ENCODE peak calls at places on chromosomes 2 and 18, in four cellular contexts. C is HepG2, Z is endothelial cell of umbilical vein, Y is keratinocyte. P is an unnamed sample.

GRCh38 chr2:75553961-75554539 is 6.7 kb downstream of the EVA1A start:
- DNase-seq in C (no peak), Z (no peak), Y (no peak), P (peak; percentile 40)

GRCh38 chr2:84302513-84303412 is 156.3 kb downstream of the SUCLG1 start:
- DNase-seq in C (peak; percentile 83), Z (peak; percentile 41), Y (no peak), P (peak; percentile 76)

GRCh38 chr2:32622570-32623310 is 5.1 kb upstream of the TTC27 start:
- DNase-seq in C (peak; percentile 22), Z (no peak), Y (no peak), P (no peak)

GRCh38 chr2:46873632-46874068 is 42.0 kb downstream of the MCFD2 start:
- DNase-seq in C (peak; percentile 42), Z (peak; percentile 94), Y (peak; percentile 58), P (peak; percentile 92)

GRCh38 chr2:173571021-173571821 is 216.5 kb downstream of the CDCA7 start:
- DNase-seq in C (peak; percentile 26), Z (peak; percentile 43), Y (no peak), P (peak; percentile 85)

GRCh38 chr2:98601532-98602132 is 6.7 kb downstream of the COA5 start:
- DNase-seq in C (peak; percentile 69), Z (peak; percentile 48), Y (no peak), P (peak; percentile 35)

GRCh38 chr2:109255594-109255993 is 126.6 kb downstream of the SH3RF3 start:
- DNase-seq in C (no peak), Z (no peak), Y (no peak), P (no peak)

GRCh38 chr2:71504611-71505010 is 51.2 kb downstream of the DYSF start:
- DNase-seq in C (no peak), Z (no peak), Y (no peak), P (no peak)

GRCh38 chr2:33219850-33220275 is 256.6 kb upstream of the RASGRP3 start:
- DNase-seq in C (no peak), Z (peak; percentile 41), Y (no peak), P (no peak)

GRCh38 chr18:21632393-21632792 is 20.3 kb downstream of the SNRPD1 start:
- DNase-seq in C (no peak), Z (peak; percentile 23), Y (no peak), P (no peak)

GRCh38 chr2:215784371-215784783 is 229.0 kb downstream of the MREG start:
- DNase-seq in C (no peak), Z (no peak), Y (no peak), P (no peak)
- H3K4me1 ChIP-seq in C (peaks cover 44% of the 10 kb centered on the region), Z (no peaks in the 10 kb centered on the region), Y (no peaks in the 10 kb centered on the region), P (peaks cover 38% of the 10 kb centered on the region)

GRCh38 chr2:174827371-174828369 is 63.4 kb upstream of the CHRNA1 start:
- DNase-seq in C (no peak), Z (peak; percentile 82), Y (no peak), P (no peak)
- H3K27ac ChIP-seq in C (no peak overlapping the region), Z (peak overlapping the region; percentile 93), Y (no peak overlapping the region), P (no peak overlapping the region)

DNA sequence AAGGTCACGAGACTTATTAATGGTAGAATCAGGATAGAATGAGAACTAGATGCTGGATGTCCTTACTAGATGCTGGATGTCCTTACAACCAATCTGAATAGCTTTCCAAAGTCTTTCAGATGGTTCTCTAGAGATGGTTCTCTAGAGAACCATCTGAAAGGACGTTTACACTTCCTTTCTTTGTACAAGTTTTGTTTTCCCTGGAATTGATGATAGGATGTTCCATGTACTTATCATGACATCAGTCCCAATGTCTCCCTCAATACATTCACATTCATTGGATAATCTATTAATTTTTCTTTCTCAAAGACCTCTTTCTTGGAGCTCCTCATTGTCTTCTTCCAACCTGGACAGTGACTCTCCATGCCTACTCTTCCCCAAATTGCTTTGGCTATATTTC is 28.2 kb upstream of the RUFY4 start:
- DNase-seq in C (no peak), Z (no peak), Y (no peak), P (no peak)
- H3K4me3 ChIP-seq in C (no peak overlapping the region), Z (no peak overlapping the region), Y (no peak overlapping the region), P (no peak overlapping the region)

DNA sequence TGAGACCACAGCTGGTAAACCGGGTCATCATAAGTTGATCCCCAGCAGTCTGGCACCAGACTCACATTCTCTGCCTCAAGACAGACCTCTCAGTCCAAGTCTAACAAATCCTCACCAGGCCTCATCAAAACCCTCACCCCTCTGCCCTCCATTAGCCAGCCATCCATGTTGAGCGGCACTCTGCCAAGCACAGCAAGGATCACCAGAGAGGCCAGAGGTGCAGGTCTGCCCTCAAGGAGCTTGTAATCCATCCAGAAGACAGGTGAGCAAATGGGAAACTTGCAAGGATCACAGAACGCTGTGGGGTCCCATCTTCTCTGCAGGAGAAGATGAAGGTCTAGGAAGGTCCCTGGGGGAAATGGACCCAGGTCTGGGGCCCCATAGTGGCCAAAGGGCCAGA is 63.6 kb downstream of the TNS1 start:
- DNase-seq in C (no peak), Z (no peak), Y (no peak), P (no peak)
- H3K4me1 ChIP-seq in C (peaks cover 97% of the 10 kb centered on the region), Z (peaks cover 35% of the 10 kb centered on the region), Y (peaks cover 18% of the 10 kb centered on the region), P (no peaks in the 10 kb centered on the region)

P was measured in SJCRH30.